ENCODE peak calls at places on chromosomes 11 and 22, in four cellular contexts. K is heart left ventricle, U is body of pancreas, N is right lobe of liver. S is an unnamed sample.

GRCh38 chr11:70210051-70210501 is 7.0 kb downstream of the FADD start:
- DNase-seq in U (no peak), N (no peak), K (no peak), S (no peak)

GRCh38 chr11:102050927-102051575 is 3.8 kb downstream of the CFAP300 start:
- DNase-seq in U (no peak), K (no peak), N (no peak), S (no peak)

GRCh38 chr11:132253469-132254264 is 883.3 kb downstream of the NTM start:
- DNase-seq in K (no peak), N (no peak), U (no peak), S (no peak)

GRCh38 chr11:62125881-62126280 is 2.1 kb downstream of the INCENP start:
- DNase-seq in U (no peak), N (no peak), K (no peak), S (no peak)

GRCh38 chr11:121023848-121024751 is at the start of gene TBCEL:
- DNase-seq in N (peak; percentile 88), K (peak; percentile 90), U (peak; percentile 87), S (peak; percentile 91)

GRCh38 chr11:74418509-74418895 is 20.3 kb upstream of the PGM2L1 start:
- DNase-seq in N (no peak), U (no peak), K (no peak), S (no peak)

GRCh38 chr11:60926500-60926899 is 2.2 kb downstream of the TMEM132A start:
- DNase-seq in N (no peak), K (no peak), U (no peak), S (no peak)

GRCh38 chr11:66288138-66288865 is 641 bp downstream of the YIF1A start:
- DNase-seq in U (peak; percentile 77), N (peak; percentile 83), K (no peak), S (no peak)

GRCh38 chr11:132349806-132350733 is 979.7 kb downstream of the NTM start:
- DNase-seq in U (no peak), N (no peak), K (no peak), S (no peak)

GRCh38 chr22:35150163-35151107 is 84.5 kb downstream of the ISX start:
- DNase-seq in U (peak; percentile 72), N (peak; percentile 60), K (peak; percentile 46), S (peak; percentile 30)

GRCh38 chr22:45210174-45210573 is 30.5 kb downstream of the KIAA0930 start:
- DNase-seq in N (no peak), K (no peak), U (no peak), S (no peak)

GRCh38 chr11:63813563-63814382 is 517 bp downstream of the SPINDOC start:
- DNase-seq in N (no peak), U (peak; percentile 46), K (peak; percentile 47), S (peak; percentile 65)

GRCh38 chr11:124837491-124837856 is 27.8 kb upstream of the ROBO3 start:
- DNase-seq in U (no peak), N (no peak), K (no peak), S (peak; percentile 39)

GRCh38 chr11:76602431-76602861 is 68.1 kb downstream of the LRRC32 start:
- DNase-seq in N (no peak), K (peak; percentile 68), U (no peak), S (no peak)

GRCh38 chr11:14386895-14387480 is 28.0 kb upstream of the RRAS2 start:
- DNase-seq in U (no peak), K (peak; percentile 32), N (no peak), S (no peak)

GRCh38 chr11:79486239-79486984 is 45.6 kb upstream of the TENM4 start:
- DNase-seq in U (no peak), K (no peak), N (no peak), S (no peak)

GRCh38 chr11:120756931-120757330 is 245.4 kb downstream of the GRIK4 start:
- DNase-seq in N (no peak), U (no peak), K (no peak), S (peak; percentile 12)

GRCh38 chr11:10233581-10233980 is 60.4 kb downstream of the SBF2 start:
- DNase-seq in N (no peak), K (no peak), U (no peak), S (no peak)

GRCh38 chr22:47294571-47294970 is 532.1 kb downstream of the TBC1D22A start:
- DNase-seq in U (no peak), K (no peak), N (no peak), S (no peak)

GRCh38 chr11:47183969-47184368 is 2.3 kb downstream of the PACSIN3 start:
- DNase-seq in U (no peak), N (no peak), K (peak; percentile 57), S (no peak)

GRCh38 chr11:128914216-128915147 is 23.3 kb downstream of the KCNJ5 start:
- DNase-seq in U (no peak), K (no peak), N (no peak), S (no peak)

GRCh38 chr11:103803062-103803461 is 233.4 kb upstream of the DDI1 start:
- DNase-seq in K (no peak), U (no peak), N (no peak), S (no peak)

GRCh38 chr22:17700778-17701177 is 62.2 kb downstream of the BCL2L13 start:
- DNase-seq in K (no peak), N (no peak), U (no peak), S (no peak)

GRCh38 chr11:18526130-18526520 is 617 bp downstream of the TSG101 start:
- DNase-seq in K (no peak), U (no peak), N (no peak), S (no peak)

GRCh38 chr11:76742912-76743311 is 40.2 kb upstream of the TSKU start:
- DNase-seq in N (no peak), K (no peak), U (no peak), S (no peak)

GRCh38 chr11:26134481-26135355 is 197.2 kb upstream of the ANO3 start:
- DNase-seq in K (no peak), U (no peak), N (no peak), S (no peak)

GRCh38 chr11:69533296-69534165 is 52.1 kb downstream of the LINC01488 start:
- DNase-seq in U (no peak), N (no peak), K (no peak), S (no peak)

GRCh38 chr22:46415816-46416536 is 80.5 kb downstream of the TRMU start:
- DNase-seq in K (no peak), U (no peak), N (no peak), S (no peak)

GRCh38 chr22:22882033-22882717 is 5.4 kb upstream of the IGLL5 start:
- DNase-seq in K (no peak), U (no peak), N (no peak), S (no peak)

GRCh38 chr11:108008656-108009496 is at the start of gene CUL5:
- DNase-seq in U (peak; percentile 94), N (peak; percentile 94), K (peak; percentile 91), S (peak; percentile 90)

GRCh38 chr11:121067912-121068652 is 33.0 kb upstream of the TECTA start:
- DNase-seq in N (no peak), K (no peak), U (no peak), S (no peak)

GRCh38 chr11:3042496-3043314 is 14.5 kb downstream of the CARS1 start:
- DNase-seq in U (no peak), K (no peak), N (peak; percentile 81), S (peak; percentile 82)

GRCh38 chr22:41365425-41365824 is 16.3 kb upstream of the TEF start:
- DNase-seq in N (no peak), U (peak; percentile 34), K (no peak), S (peak; percentile 42)

GRCh38 chr22:49599691-49600451 is 227.8 kb downstream of the BRD1 start:
- DNase-seq in N (peak; percentile 33), U (no peak), K (no peak), S (no peak)
- H3K9me3 ChIP-seq in N (no peaks in the 10 kb centered on the region), U (no peaks in the 10 kb centered on the region), K (no peaks in the 10 kb centered on the region), S (no peaks in the 10 kb centered on the region)

GRCh38 chr22:39392341-39392948 is 7.1 kb upstream of the TAB1 start:
- DNase-seq in K (no peak), U (no peak), N (no peak), S (no peak)

GRCh38 chr22:39389420-39389819 is 10.2 kb upstream of the TAB1 start:
- DNase-seq in N (no peak), U (no peak), K (no peak), S (no peak)

GRCh38 chr22:39384750-39385480 is 14.7 kb upstream of the TAB1 start:
- DNase-seq in U (peak; percentile 19), N (no peak), K (no peak), S (peak; percentile 32)

GRCh38 chr22:39383841-39384625 is 15.5 kb upstream of the TAB1 start:
- DNase-seq in N (no peak), U (no peak), K (no peak), S (no peak)

DNA sequence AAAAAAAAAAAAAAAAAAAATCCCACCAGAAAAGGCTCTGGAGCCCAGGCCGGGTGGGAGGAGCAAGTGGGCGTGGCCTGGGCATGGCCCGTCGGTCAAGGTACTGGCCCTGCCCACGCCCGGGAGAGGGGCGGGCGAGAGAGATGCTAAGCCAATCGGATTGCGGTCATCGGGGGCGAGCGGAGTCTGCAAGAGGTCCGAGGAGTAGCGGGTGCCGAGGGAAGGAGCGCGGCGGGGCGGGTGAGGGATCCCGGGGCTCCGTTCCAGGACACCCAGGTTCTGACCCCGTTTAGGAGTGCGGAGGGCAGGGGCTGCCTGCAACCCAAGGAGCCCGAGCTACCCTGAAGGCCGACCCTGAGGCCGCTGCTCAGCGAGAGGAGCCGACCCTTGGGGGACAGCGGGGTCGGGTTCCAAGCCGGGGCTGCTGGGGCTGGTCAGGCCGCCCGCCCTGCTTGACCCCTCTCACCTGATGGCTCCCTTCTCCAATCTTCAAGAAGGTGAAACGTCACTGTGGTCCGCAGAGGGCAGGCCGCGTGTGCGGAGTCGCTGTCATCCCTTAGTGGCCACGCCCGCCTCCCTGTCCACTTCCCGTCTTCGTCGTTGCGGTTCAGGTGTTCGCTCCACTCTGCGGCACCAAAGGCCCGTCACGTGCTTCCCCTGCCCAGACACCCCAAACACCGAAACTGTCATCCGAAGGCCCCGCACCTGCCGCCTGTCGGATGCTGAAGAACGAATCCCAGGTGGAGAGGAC is 11.1 kb upstream of the TAB1 start:
- DNase-seq in U (peak; percentile 85), K (peak; percentile 83), N (peak; percentile 64), S (peak; percentile 87)
- TF ChIP-seq POLR2A in U (peak; percentile 5), K (no peak), N (no peak), S (no peak)

DNA sequence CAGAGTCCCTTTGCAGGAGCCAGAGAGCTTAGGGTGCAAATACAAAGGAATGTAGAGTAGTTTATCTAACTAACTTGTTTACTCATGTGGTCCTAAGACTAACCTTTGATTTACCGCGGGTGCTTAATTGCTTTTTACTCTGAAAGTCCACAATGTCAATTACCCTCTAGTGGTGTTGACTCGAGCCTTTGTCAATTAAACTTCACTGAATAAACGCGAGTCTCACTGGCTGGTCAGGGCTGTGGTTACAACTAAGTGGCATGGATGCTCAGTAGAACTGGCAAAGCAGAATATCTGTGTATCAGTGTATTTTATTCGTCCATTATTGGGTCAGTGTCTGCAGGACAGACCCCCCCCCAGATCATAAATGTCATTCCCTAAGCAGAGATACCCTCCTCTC is 181.7 kb downstream of the OR4C45 start:
- DNase-seq in U (no peak), N (no peak), K (no peak), S (no peak)
- H3K9me3 ChIP-seq in U (no peaks in the 10 kb centered on the region), N (no peaks in the 10 kb centered on the region), K (no peaks in the 10 kb centered on the region), S (no peaks in the 10 kb centered on the region)

GRCh38 chr22:27629908-27630733 is 171.4 kb downstream of the MN1 start:
- DNase-seq in U (no peak), K (no peak), N (no peak), S (no peak)
- TF ChIP-seq POLR2A in U (no peak), K (no peak), N (no peak), S (no peak)

DNA sequence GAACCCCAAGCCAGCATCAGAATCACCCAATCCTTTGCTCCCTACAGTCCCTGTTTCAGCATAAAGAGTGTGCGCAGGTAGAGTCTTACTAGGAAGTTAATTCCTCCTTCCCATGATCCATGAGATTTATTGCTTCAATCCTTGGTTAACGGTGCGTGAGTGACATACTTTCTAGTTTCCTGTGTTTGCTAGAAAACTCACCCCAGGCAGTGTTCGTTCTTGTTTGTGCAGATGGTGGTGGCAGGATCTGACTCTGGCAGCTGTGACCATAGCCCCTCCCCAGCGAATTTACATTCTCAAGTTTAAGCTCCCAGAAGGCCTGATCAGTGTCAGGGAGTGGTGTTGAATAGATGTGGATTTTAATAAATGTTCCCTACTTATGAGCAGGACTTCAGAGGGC is 106.7 kb upstream of the CCT8L2 start:
- DNase-seq in N (no peak), U (no peak), K (no peak), S (no peak)
- H3K9me3 ChIP-seq in N (no peaks in the 10 kb centered on the region), U (no peaks in the 10 kb centered on the region), K (no peaks in the 10 kb centered on the region), S (no peaks in the 10 kb centered on the region)

S was measured in thyroid gland.